ENCODE peak calls at places on chromosomes 5 and 9, in seven cellular contexts. One of them, this sample, is unnamed.

GRCh38 chr5:150663936-150664335 is 2.9 kb downstream of the MYOZ3 start:
- DNase-seq in endothelial cell of umbilical vein: no peak
- DNase-seq in HCT116: no peak
- DNase-seq in K562: no peak
- DNase-seq in H1: no peak
- DNase-seq in IMR-90: no peak
- DNase-seq in GM12878: no peak
- DNase-seq in this sample: no peak

GRCh38 chr5:124111886-124112285 is 599.9 kb downstream of the CSNK1G3 start:
- DNase-seq in IMR-90: peak; percentile 11
- DNase-seq in endothelial cell of umbilical vein: no peak
- DNase-seq in GM12878: no peak
- DNase-seq in K562: no peak
- DNase-seq in H1: no peak
- DNase-seq in HCT116: no peak
- DNase-seq in this sample: no peak

GRCh38 chr5:149473441-149473840 is 77.8 kb downstream of the CSNK1A1 start:
- DNase-seq in endothelial cell of umbilical vein: no peak
- DNase-seq in IMR-90: no peak
- DNase-seq in H1: no peak
- DNase-seq in K562: no peak
- DNase-seq in HCT116: no peak
- DNase-seq in GM12878: no peak
- DNase-seq in this sample: no peak

GRCh38 chr5:120139039-120139438 is 325.1 kb upstream of the PRR16 start:
- DNase-seq in endothelial cell of umbilical vein: peak; percentile 64
- DNase-seq in HCT116: no peak
- DNase-seq in GM12878: no peak
- DNase-seq in IMR-90: peak; percentile 99
- DNase-seq in H1: no peak
- DNase-seq in K562: no peak
- DNase-seq in this sample: peak; percentile 70

GRCh38 chr9:124353811-124354274 is 61.4 kb downstream of the PSMB7 start:
- DNase-seq in H1: no peak
- DNase-seq in K562: no peak
- DNase-seq in endothelial cell of umbilical vein: no peak
- DNase-seq in GM12878: no peak
- DNase-seq in HCT116: no peak
- DNase-seq in IMR-90: peak; percentile 79
- DNase-seq in this sample: no peak

GRCh38 chr5:113039229-113039628 is 62.6 kb downstream of the DCP2 start:
- DNase-seq in endothelial cell of umbilical vein: no peak
- DNase-seq in GM12878: no peak
- DNase-seq in H1: no peak
- DNase-seq in IMR-90: no peak
- DNase-seq in HCT116: no peak
- DNase-seq in K562: no peak
- DNase-seq in this sample: no peak

GRCh38 chr9:93667006-93667405 is 90.6 kb downstream of the PHF2 start:
- DNase-seq in GM12878: no peak
- DNase-seq in H1: no peak
- DNase-seq in endothelial cell of umbilical vein: no peak
- DNase-seq in IMR-90: no peak
- DNase-seq in HCT116: no peak
- DNase-seq in K562: no peak
- DNase-seq in this sample: no peak

GRCh38 chr5:103259705-103260355 is 1.3 kb downstream of the MACIR start:
- DNase-seq in GM12878: no peak
- DNase-seq in H1: no peak
- DNase-seq in endothelial cell of umbilical vein: no peak
- DNase-seq in K562: peak; percentile 30
- DNase-seq in HCT116: no peak
- DNase-seq in IMR-90: peak; percentile 23
- DNase-seq in this sample: peak; percentile 19

GRCh38 chr9:93096131-93096802 is at the start of gene CARD19:
- DNase-seq in K562: no peak
- DNase-seq in endothelial cell of umbilical vein: no peak
- DNase-seq in HCT116: no peak
- DNase-seq in GM12878: no peak
- DNase-seq in H1: no peak
- DNase-seq in IMR-90: peak; percentile 12
- DNase-seq in this sample: no peak

GRCh38 chr9:70540016-70540415 is 125.6 kb upstream of the KLF9 start:
- DNase-seq in K562: no peak
- DNase-seq in H1: no peak
- DNase-seq in IMR-90: peak; percentile 55
- DNase-seq in GM12878: no peak
- DNase-seq in endothelial cell of umbilical vein: no peak
- DNase-seq in HCT116: no peak
- DNase-seq in this sample: no peak

GRCh38 chr5:112183103-112183634 is 235.9 kb downstream of the EPB41L4A start:
- DNase-seq in endothelial cell of umbilical vein: no peak
- DNase-seq in H1: no peak
- DNase-seq in IMR-90: no peak
- DNase-seq in GM12878: no peak
- DNase-seq in HCT116: peak; percentile 54
- DNase-seq in K562: no peak
- DNase-seq in this sample: no peak

GRCh38 chr9:105138306-105138801 is 106.1 kb upstream of the SLC44A1 start:
- DNase-seq in HCT116: no peak
- DNase-seq in GM12878: no peak
- DNase-seq in H1: peak; percentile 82
- DNase-seq in K562: no peak
- DNase-seq in endothelial cell of umbilical vein: no peak
- DNase-seq in IMR-90: no peak
- DNase-seq in this sample: peak; percentile 28

GRCh38 chr9:85536076-85536475 is 205.7 kb downstream of the AGTPBP1 start:
- DNase-seq in H1: no peak
- DNase-seq in endothelial cell of umbilical vein: peak; percentile 41
- DNase-seq in K562: no peak
- DNase-seq in GM12878: no peak
- DNase-seq in IMR-90: peak; percentile 60
- DNase-seq in HCT116: no peak
- DNase-seq in this sample: no peak

GRCh38 chr9:120612218-120612617 is 32.3 kb upstream of the CDK5RAP2 start:
- DNase-seq in K562: no peak
- DNase-seq in HCT116: no peak
- DNase-seq in H1: no peak
- DNase-seq in GM12878: no peak
- DNase-seq in IMR-90: peak; percentile 4
- DNase-seq in endothelial cell of umbilical vein: no peak
- DNase-seq in this sample: no peak

DNA sequence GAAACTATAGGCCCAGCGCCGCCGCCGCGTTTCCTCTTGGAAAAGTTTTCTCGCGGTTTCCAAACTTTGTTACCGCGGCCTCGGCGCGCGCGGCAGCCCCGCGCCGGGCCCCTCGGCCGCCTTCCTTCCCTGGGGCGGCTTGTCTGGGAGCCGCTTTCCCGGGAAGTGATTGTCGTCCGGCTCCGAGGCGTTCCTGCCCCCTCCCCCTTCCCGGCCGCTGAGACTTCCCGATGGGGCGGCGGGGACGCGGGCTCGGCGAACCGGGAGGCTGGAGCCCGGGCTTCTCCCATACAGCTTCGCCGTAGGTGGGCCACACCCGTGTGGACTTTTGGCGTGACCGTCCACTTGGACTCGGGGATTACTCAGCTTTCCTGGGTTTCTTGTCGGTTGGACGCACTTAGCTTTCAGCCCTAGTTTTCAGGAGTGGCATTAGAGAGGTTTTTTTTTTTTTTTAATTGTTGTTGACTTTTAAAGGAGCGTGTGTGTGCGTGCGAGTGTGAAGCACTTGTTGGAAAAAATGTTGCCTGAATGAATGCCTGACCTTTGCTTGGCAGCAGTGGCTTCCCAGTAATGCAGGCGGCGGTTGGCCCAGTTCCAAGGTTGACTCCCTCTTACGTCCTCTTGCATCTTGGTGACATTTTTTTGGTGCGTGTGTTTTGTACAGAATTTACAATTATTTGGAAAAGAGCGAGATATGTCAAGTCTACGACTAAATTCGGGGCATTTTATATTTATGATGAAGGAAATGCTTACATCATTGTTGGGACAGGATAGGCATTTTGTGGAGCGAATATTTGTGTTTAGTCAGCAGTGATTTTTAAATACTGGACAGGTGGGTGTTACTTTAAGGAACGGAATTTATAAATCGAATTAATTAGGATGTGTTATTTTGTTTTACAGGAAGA is 821 bp downstream of the CTNNA1 start:
- DNase-seq in IMR-90: peak; percentile 84
- DNase-seq in endothelial cell of umbilical vein: peak; percentile 91
- DNase-seq in K562: peak; percentile 62
- DNase-seq in GM12878: no peak
- DNase-seq in H1: no peak
- DNase-seq in HCT116: peak; percentile 80
- DNase-seq in this sample: peak; percentile 89
- H3K9ac ChIP-seq in IMR-90: peak overlapping the region; percentile 92
- H3K9ac ChIP-seq in endothelial cell of umbilical vein: peak overlapping the region; percentile 99
- H3K9ac ChIP-seq in K562: peak overlapping the region; percentile 93
- H3K9ac ChIP-seq in GM12878: peak overlapping the region; percentile 79
- H3K9ac ChIP-seq in H1: peak overlapping the region; percentile 88
- H3K9ac ChIP-seq in HCT116: peak overlapping the region; percentile 92
- H3K9ac ChIP-seq in this sample: peak overlapping the region; percentile 94

DNA sequence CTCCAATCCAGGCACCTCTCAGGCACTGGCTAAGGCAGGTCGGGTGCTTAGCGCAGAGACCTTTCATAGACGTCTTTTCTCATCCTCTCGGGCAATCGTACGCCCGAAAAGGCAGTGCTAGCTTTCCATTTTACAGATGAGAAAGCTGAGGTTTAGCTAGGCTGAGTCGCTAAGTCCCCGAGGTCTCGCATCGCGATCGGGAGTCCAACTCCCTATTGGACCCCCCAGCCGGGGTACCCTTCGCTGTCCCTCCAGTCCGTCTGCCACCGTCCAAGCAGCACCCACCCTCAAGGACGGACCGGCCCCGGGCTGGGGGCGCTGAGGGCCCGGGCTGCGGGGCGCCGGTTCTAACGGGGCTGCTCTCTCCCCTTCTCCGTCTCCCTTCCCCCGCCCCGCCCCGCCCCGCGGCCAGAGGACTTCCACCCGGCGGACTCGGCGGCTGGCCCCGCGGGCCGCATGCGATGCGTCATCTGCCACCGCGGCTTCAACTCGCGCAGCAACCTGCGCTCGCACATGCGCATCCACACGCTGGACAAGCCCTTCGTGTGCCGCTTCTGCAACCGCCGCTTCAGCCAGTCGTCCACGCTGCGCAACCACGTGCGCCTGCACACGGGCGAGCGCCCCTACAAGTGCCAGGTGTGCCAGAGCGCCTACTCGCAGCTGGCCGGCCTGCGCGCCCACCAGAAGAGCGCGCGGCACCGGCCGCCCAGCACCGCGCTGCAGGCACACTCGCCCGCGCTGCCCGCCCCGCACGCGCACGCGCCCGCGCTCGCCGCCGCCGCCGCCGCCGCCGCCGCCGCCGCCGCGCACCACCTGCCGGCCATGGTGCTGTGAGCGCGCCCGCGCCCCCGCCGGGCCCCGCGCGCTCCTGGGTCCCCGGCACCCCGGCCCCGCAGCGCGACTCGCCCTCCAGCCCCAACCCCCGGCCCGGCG is 12.5 kb upstream of the EXOSC2 start:
- DNase-seq in HCT116: peak; percentile 81
- DNase-seq in K562: peak; percentile 92
- DNase-seq in endothelial cell of umbilical vein: peak; percentile 88
- DNase-seq in GM12878: no peak
- DNase-seq in IMR-90: peak; percentile 88
- DNase-seq in H1: no peak
- DNase-seq in this sample: peak; percentile 70
- TF ChIP-seq POLR2A in HCT116: peak; percentile 79
- TF ChIP-seq POLR2A in K562: no peak
- TF ChIP-seq POLR2A in endothelial cell of umbilical vein: no peak
- TF ChIP-seq POLR2A in GM12878: no peak
- TF ChIP-seq POLR2A in IMR-90: no peak
- TF ChIP-seq POLR2A in H1: no peak
- TF ChIP-seq POLR2A in this sample: peak; percentile 78

GRCh38 chr9:134501266-134502181 is 140.1 kb upstream of the COL5A1 start:
- DNase-seq in K562: no peak
- DNase-seq in endothelial cell of umbilical vein: peak; percentile 16
- DNase-seq in IMR-90: no peak
- DNase-seq in HCT116: no peak
- DNase-seq in H1: no peak
- DNase-seq in GM12878: no peak
- DNase-seq in this sample: no peak

GRCh38 chr9:134504106-134504385 is 137.6 kb upstream of the COL5A1 start:
- DNase-seq in IMR-90: no peak
- DNase-seq in endothelial cell of umbilical vein: no peak
- DNase-seq in GM12878: no peak
- DNase-seq in H1: no peak
- DNase-seq in HCT116: no peak
- DNase-seq in K562: no peak
- DNase-seq in this sample: no peak

GRCh38 chr9:134500931-134501265 is 140.7 kb upstream of the COL5A1 start:
- DNase-seq in endothelial cell of umbilical vein: no peak
- DNase-seq in H1: no peak
- DNase-seq in GM12878: no peak
- DNase-seq in K562: no peak
- DNase-seq in HCT116: no peak
- DNase-seq in IMR-90: no peak
- DNase-seq in this sample: no peak

GRCh38 chr9:134503301-134504105 is 138.1 kb upstream of the COL5A1 start:
- DNase-seq in HCT116: no peak
- DNase-seq in H1: no peak
- DNase-seq in K562: no peak
- DNase-seq in endothelial cell of umbilical vein: no peak
- DNase-seq in IMR-90: no peak
- DNase-seq in GM12878: no peak
- DNase-seq in this sample: no peak

GRCh38 chr9:134502261-134503211 is 139.1 kb upstream of the COL5A1 start:
- DNase-seq in endothelial cell of umbilical vein: peak; percentile 15
- DNase-seq in H1: no peak
- DNase-seq in HCT116: no peak
- DNase-seq in K562: peak; percentile 44
- DNase-seq in IMR-90: peak; percentile 99
- DNase-seq in GM12878: no peak
- DNase-seq in this sample: peak; percentile 43
- H3K9ac ChIP-seq in endothelial cell of umbilical vein: no peak overlapping the region
- H3K9ac ChIP-seq in H1: no peak overlapping the region
- H3K9ac ChIP-seq in HCT116: no peak overlapping the region
- H3K9ac ChIP-seq in K562: no peak overlapping the region
- H3K9ac ChIP-seq in IMR-90: peak overlapping the region; percentile 84
- H3K9ac ChIP-seq in GM12878: no peak overlapping the region
- H3K9ac ChIP-seq in this sample: no peak overlapping the region

GRCh38 chr9:99103909-99104458 is 929 bp upstream of the TGFBR1 start:
- DNase-seq in HCT116: no peak
- DNase-seq in endothelial cell of umbilical vein: peak; percentile 24
- DNase-seq in GM12878: no peak
- DNase-seq in H1: no peak
- DNase-seq in IMR-90: peak; percentile 61
- DNase-seq in K562: no peak
- DNase-seq in this sample: no peak

GRCh38 chr9:99106044-99106375 is 1.1 kb downstream of the TGFBR1 start:
- DNase-seq in K562: no peak
- DNase-seq in IMR-90: no peak
- DNase-seq in H1: no peak
- DNase-seq in GM12878: no peak
- DNase-seq in endothelial cell of umbilical vein: no peak
- DNase-seq in HCT116: no peak
- DNase-seq in this sample: no peak

GRCh38 chr9:99104459-99105151 is at the start of gene TGFBR1:
- DNase-seq in endothelial cell of umbilical vein: peak; percentile 92
- DNase-seq in IMR-90: peak; percentile 89
- DNase-seq in K562: peak; percentile 99
- DNase-seq in GM12878: peak; percentile 53
- DNase-seq in HCT116: peak; percentile 73
- DNase-seq in H1: peak; percentile 80
- DNase-seq in this sample: peak; percentile 78

GRCh38 chr9:99103505-99103904 is 1.4 kb upstream of the TGFBR1 start:
- DNase-seq in endothelial cell of umbilical vein: no peak
- DNase-seq in IMR-90: peak; percentile 9
- DNase-seq in GM12878: no peak
- DNase-seq in K562: no peak
- DNase-seq in HCT116: no peak
- DNase-seq in H1: no peak
- DNase-seq in this sample: no peak

GRCh38 chr9:99105152-99106043 is 485 bp downstream of the TGFBR1 start:
- DNase-seq in endothelial cell of umbilical vein: peak; percentile 68
- DNase-seq in K562: peak; percentile 81
- DNase-seq in HCT116: no peak
- DNase-seq in IMR-90: peak; percentile 73
- DNase-seq in GM12878: no peak
- DNase-seq in H1: no peak
- DNase-seq in this sample: peak; percentile 52
- TF ChIP-seq POLR2A in endothelial cell of umbilical vein: no peak
- TF ChIP-seq POLR2A in K562: peak; percentile 22
- TF ChIP-seq POLR2A in HCT116: no peak
- TF ChIP-seq POLR2A in IMR-90: peak; percentile 74
- TF ChIP-seq POLR2A in GM12878: peak; percentile 87
- TF ChIP-seq POLR2A in H1: no peak
- TF ChIP-seq POLR2A in this sample: peak; percentile 82